ENCODE peak calls at places on chromosome 19, in four cellular contexts. A, F, B and N are unnamed samples.
A peak's percentile ranks its signal among the peaks of the same experiment; 100 is the strongest.

GRCh38 chr19:51407631-51408131 is 9.8 kb downstream of the SIGLEC10 start:
- DNase-seq in B (peak; percentile 40), A (peak; percentile 15), F (no peak), N (peak; percentile 37)

GRCh38 chr19:35017507-35017906 is 12.8 kb upstream of the SCN1B start:
- DNase-seq in B (no peak), A (no peak), F (no peak), N (no peak)

GRCh38 chr19:49546825-49547565 is 19.2 kb downstream of the RCN3 start:
- DNase-seq in B (peak; percentile 88), F (no peak), A (peak; percentile 87), N (peak; percentile 89)

GRCh38 chr19:45164577-45165335 is 4.0 kb upstream of the NKPD1 start:
- DNase-seq in F (peak; percentile 47), A (peak; percentile 87), B (peak; percentile 74), N (peak; percentile 68)

GRCh38 chr19:48565090-48565489 is 13.1 kb downstream of the SULT2B1 start:
- DNase-seq in A (peak; percentile 93), B (no peak), F (no peak), N (peak; percentile 90)

GRCh38 chr19:30344446-30345425 is 27.4 kb upstream of the ZNF536 start:
- DNase-seq in A (no peak), F (no peak), B (peak; percentile 67), N (no peak)

GRCh38 chr19:29789007-29789406 is 22.8 kb upstream of the CCNE1 start:
- DNase-seq in F (no peak), A (peak; percentile 23), B (no peak), N (no peak)

GRCh38 chr19:53553159-53553558 is 15.2 kb downstream of the ZNF331 start:
- DNase-seq in B (no peak), A (no peak), F (no peak), N (no peak)

GRCh38 chr19:6064016-6064702 is 46.1 kb downstream of the RFX2 start:
- DNase-seq in A (no peak), F (no peak), B (no peak), N (peak; percentile 44)

GRCh38 chr19:35704218-35704617 is at the start of gene ZBTB32:
- DNase-seq in A (peak; percentile 75), F (no peak), B (peak; percentile 75), N (peak; percentile 26)

GRCh38 chr19:7729211-7729610 is 2.7 kb downstream of the CLEC4G start:
- DNase-seq in A (no peak), B (no peak), F (no peak), N (no peak)

GRCh38 chr19:917323-918151 is at the start of gene KISS1R:
- DNase-seq in F (no peak), A (no peak), B (no peak), N (no peak)

GRCh38 chr19:1122972-1123363 is 19.2 kb downstream of the GPX4 start:
- DNase-seq in F (peak; percentile 62), B (peak; percentile 97), A (peak; percentile 84), N (peak; percentile 80)

GRCh38 chr19:48646192-48646911 is 365 bp upstream of the CA11 start:
- DNase-seq in A (peak; percentile 80), F (peak; percentile 82), B (peak; percentile 90), N (peak; percentile 88)

GRCh38 chr19:19595171-19595701 is 23.3 kb downstream of the PBX4 start:
- DNase-seq in B (peak; percentile 74), F (no peak), A (peak; percentile 78), N (peak; percentile 46)

GRCh38 chr19:57244513-57244912 is 4.1 kb downstream of the ZNF805 start:
- DNase-seq in A (no peak), F (no peak), B (no peak), N (no peak)

GRCh38 chr19:46678110-46678732 is 17.2 kb upstream of the DACT3 start:
- DNase-seq in B (peak; percentile 65), A (no peak), F (peak; percentile 51), N (peak; percentile 26)